ENCODE peak calls at places on chromosome 22, in five cellular contexts. A is fibroblast of lung, K is IMR-90, J is HCT116, Z is osteoblast. N is an unnamed sample.

GRCh38 chr22:41949297-41949965 is 2.5 kb upstream of the CENPM start:
- DNase-seq in K (no peak), A (no peak), J (no peak), Z (no peak), N (peak; percentile 31)

GRCh38 chr22:32342977-32343376 is 14.7 kb upstream of the RFPL3 start:
- DNase-seq in Z (no peak), K (no peak), J (no peak), A (no peak), N (no peak)

GRCh38 chr22:41245917-41246499 is 5.3 kb upstream of the CHADL start:
- DNase-seq in J (no peak), A (no peak), K (no peak), Z (no peak), N (no peak)

GRCh38 chr22:33328789-33329296 is 270.7 kb upstream of the SYN3 start:
- DNase-seq in A (peak; percentile 36), K (peak; percentile 86), J (no peak), Z (peak; percentile 22), N (no peak)

GRCh38 chr22:32684148-32684821 is 117.2 kb upstream of the TIMP3 start:
- DNase-seq in Z (no peak), K (peak; percentile 38), J (no peak), A (no peak), N (no peak)

GRCh38 chr22:35783943-35784614 is 66.4 kb downstream of the APOL5 start:
- DNase-seq in Z (peak; percentile 88), K (no peak), A (no peak), J (no peak), N (no peak)

GRCh38 chr22:19287889-19288288 is 3.6 kb downstream of the CLTCL1 start:
- DNase-seq in K (peak; percentile 86), A (peak; percentile 75), Z (peak; percentile 85), J (no peak), N (no peak)

GRCh38 chr22:22094514-22094913 is 111.9 kb upstream of the TOP3B start:
- DNase-seq in J (no peak), Z (no peak), K (no peak), A (no peak), N (no peak)

DNA sequence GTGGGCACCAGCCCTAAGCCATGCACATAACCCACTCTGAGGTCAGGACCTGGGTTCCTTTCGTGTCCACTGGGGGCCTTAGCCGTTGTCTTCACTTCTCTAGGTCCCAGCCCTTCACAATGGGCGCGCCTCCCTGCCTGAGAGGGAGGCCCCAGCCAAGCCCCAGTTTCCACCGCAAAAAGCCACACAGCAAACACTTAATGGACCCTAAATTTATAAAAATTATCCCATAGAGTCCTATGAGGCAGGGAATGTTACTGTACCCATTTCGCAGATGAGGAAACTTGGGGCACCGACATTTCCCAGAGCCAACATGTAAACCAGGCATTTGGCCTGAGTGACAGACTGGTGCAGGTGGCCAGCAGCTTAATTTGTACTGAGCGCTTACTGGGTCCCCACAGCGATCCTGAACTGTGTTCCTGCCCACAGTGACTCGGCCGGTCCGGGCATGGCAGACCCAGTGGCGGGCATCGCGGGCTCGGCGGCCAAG is 1.3 kb downstream of the GAS2L1 start:
- DNase-seq in Z (peak; percentile 86), A (no peak), J (no peak), K (no peak), N (no peak)
- TF ChIP-seq CTCF in Z (no peak), A (no peak), J (no peak), K (no peak), N (no peak)

GRCh38 chr22:16961477-16962186 is 46.4 kb downstream of the GAB4 start:
- DNase-seq in Z (peak; percentile 36), A (no peak), K (no peak), J (no peak), N (no peak)

GRCh38 chr22:16960884-16961249 is 47.2 kb downstream of the GAB4 start:
- DNase-seq in Z (peak; percentile 30), K (no peak), A (no peak), J (no peak), N (no peak)

GRCh38 chr22:16963189-16963945 is 44.7 kb downstream of the GAB4 start:
- DNase-seq in K (no peak), A (no peak), Z (peak; percentile 68), J (no peak), N (no peak)

GRCh38 chr22:16964366-16964765 is 43.7 kb downstream of the GAB4 start:
- DNase-seq in J (no peak), A (no peak), Z (no peak), K (no peak), N (no peak)

DNA sequence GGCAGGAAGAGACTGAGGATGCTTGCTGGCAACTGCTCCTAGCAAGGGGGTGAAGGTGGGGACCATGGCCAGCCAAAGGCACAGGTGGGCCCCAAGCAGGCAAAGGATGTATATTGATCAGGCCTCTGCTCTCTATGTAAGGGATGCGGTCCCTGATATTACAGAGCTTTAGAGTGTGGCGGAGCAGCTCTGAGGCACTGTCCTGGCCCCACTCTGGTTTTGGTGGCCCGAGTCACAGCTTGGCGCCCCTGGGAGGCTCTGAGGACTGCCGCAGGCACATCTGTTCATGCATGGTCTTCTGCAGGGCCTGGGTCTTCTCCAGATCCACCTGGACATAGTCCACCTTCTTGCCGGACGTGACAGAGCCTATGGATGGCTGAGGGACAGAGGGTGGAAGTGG is 45.5 kb downstream of the GAB4 start:
- DNase-seq in K (no peak), J (no peak), A (no peak), Z (no peak), N (no peak)
- H3K9me3 ChIP-seq in K (peaks cover 41% of the 10 kb centered on the region), J (no peaks in the 10 kb centered on the region), A (no peaks in the 10 kb centered on the region), Z (no peaks in the 10 kb centered on the region), N (no peaks in the 10 kb centered on the region)

GRCh38 chr22:17241571-17242310 is 22.5 kb upstream of the ADA2 start:
- DNase-seq in A (no peak), J (no peak), K (no peak), Z (peak; percentile 35), N (no peak)
- H2AFZ ChIP-seq in A (no peak overlapping the region), J (no peak overlapping the region), K (no peak overlapping the region), Z (no peak overlapping the region), N (no peak overlapping the region)

GRCh38 chr22:37148742-37149665 is 712 bp downstream of the IL2RB start:
- DNase-seq in Z (peak; percentile 47), A (no peak), J (no peak), K (no peak), N (no peak)

GRCh38 chr22:37146507-37147180 is 3.1 kb downstream of the IL2RB start:
- DNase-seq in A (no peak), Z (peak; percentile 71), K (no peak), J (no peak), N (no peak)

GRCh38 chr22:37145415-37146385 is 4.0 kb downstream of the IL2RB start:
- DNase-seq in K (peak; percentile 2), A (no peak), Z (peak; percentile 83), J (no peak), N (no peak)

GRCh38 chr22:37147186-37147990 is 2.3 kb downstream of the IL2RB start:
- DNase-seq in A (no peak), J (no peak), Z (peak; percentile 60), K (no peak), N (no peak)

GRCh38 chr22:37148031-37148651 is 1.6 kb downstream of the IL2RB start:
- DNase-seq in Z (peak; percentile 32), K (no peak), A (no peak), J (no peak), N (no peak)
- TF ChIP-seq CTCF in Z (no peak), K (no peak), A (no peak), J (no peak), N (no peak)

DNA sequence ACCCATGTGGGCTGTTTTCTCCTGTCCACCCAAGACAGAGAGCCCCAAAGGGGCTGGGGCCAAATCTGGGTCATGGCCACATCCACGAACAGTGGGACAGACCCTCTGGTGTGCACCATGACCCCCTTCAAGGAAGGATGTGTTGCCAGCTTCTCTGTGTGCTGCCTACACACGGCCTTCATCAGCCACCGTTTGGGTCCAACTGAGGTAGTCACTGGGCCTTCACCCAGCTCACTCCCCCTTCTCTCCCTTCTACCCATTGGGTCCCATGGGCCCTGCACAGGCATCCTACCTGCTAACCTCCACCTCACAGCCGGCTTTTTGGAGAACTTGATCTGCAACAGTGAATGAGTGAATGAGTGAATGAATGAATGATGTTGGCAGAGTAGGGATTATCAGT is 1484.9 kb downstream of the BRD1 start:
- DNase-seq in Z (no peak), A (no peak), J (no peak), K (no peak), N (no peak)
- H3K9me3 ChIP-seq in Z (no peaks in the 10 kb centered on the region), A (no peaks in the 10 kb centered on the region), J (no peaks in the 10 kb centered on the region), K (peaks cover 71% of the 10 kb centered on the region), N (no peaks in the 10 kb centered on the region)